ENCODE peak calls at places on chromosomes 5 and 9, in four cellular contexts. One of them, this sample, is unnamed.

GRCh38 chr9:86099695-86100364 is 472 bp upstream of the GOLM1 start:
- DNase-seq in naive B cell: no peak
- DNase-seq in lung: peak
- DNase-seq in NCI-H524: no peak
- DNase-seq in this sample: peak

GRCh38 chr9:79584655-79584982 is 12.9 kb downstream of the TLE4 start:
- DNase-seq in lung: no peak
- DNase-seq in NCI-H524: no peak
- DNase-seq in naive B cell: no peak
- DNase-seq in this sample: no peak

GRCh38 chr9:124781967-124782660 is 5.2 kb downstream of the OLFML2A start:
- DNase-seq in naive B cell: no peak
- DNase-seq in NCI-H524: no peak
- DNase-seq in lung: no peak
- DNase-seq in this sample: no peak

GRCh38 chr5:42767491-42768105 is 11.0 kb downstream of the CCDC152 start:
- DNase-seq in lung: no peak
- DNase-seq in naive B cell: peak
- DNase-seq in NCI-H524: no peak
- DNase-seq in this sample: peak

GRCh38 chr5:130141689-130142320 is 237.5 kb downstream of the CHSY3 start:
- DNase-seq in naive B cell: no peak
- DNase-seq in NCI-H524: no peak
- DNase-seq in lung: no peak
- DNase-seq in this sample: peak

GRCh38 chr9:92467511-92467910 is 14.8 kb downstream of the ASPN start:
- DNase-seq in naive B cell: no peak
- DNase-seq in NCI-H524: no peak
- DNase-seq in lung: no peak
- DNase-seq in this sample: no peak

GRCh38 chr5:143093452-143094086 is 309.9 kb downstream of the NR3C1 start:
- DNase-seq in NCI-H524: no peak
- DNase-seq in naive B cell: no peak
- DNase-seq in lung: no peak
- DNase-seq in this sample: no peak

GRCh38 chr9:121947683-121948300 is 145.3 kb downstream of the TTLL11 start:
- DNase-seq in lung: peak
- DNase-seq in naive B cell: no peak
- DNase-seq in NCI-H524: no peak
- DNase-seq in this sample: no peak

This sample was measured in cardiac fibroblast.